ENCODE peak calls at places on chromosomes 4 and X, in four cellular contexts. G is heart right ventricle, O is neural progenitor cell, N is tibial nerve. E is an unnamed sample.

GRCh38 chrX:68409154-68409553 is 24.1 kb downstream of the OPHN1 start:
- DNase-seq in G (no peak), O (no peak), N (no peak), E (no peak)

GRCh38 chrX:113644426-113644825 is 803.8 kb upstream of the AMOT start:
- DNase-seq in G (no peak), O (no peak), N (no peak), E (no peak)

GRCh38 chrX:71053217-71053621 is 14.9 kb downstream of the SNX12 start:
- DNase-seq in G (no peak), O (peak; percentile 84), N (no peak), E (peak; percentile 48)

GRCh38 chrX:133214316-133214715 is 3.8 kb downstream of the TFDP3 start:
- DNase-seq in G (no peak), O (no peak), N (no peak), E (no peak)

GRCh38 chr4:182939680-182940079 is 22.5 kb upstream of the DCTD start:
- DNase-seq in G (no peak), O (no peak), N (no peak), E (no peak)

GRCh38 chr4:157128395-157128794 is 52.4 kb downstream of the GLRB start:
- DNase-seq in G (no peak), O (no peak), N (no peak), E (peak; percentile 66)

GRCh38 chr4:38313999-38314561 is 349.9 kb upstream of the KLF3 start:
- DNase-seq in G (no peak), O (no peak), N (no peak), E (peak; percentile 75)

GRCh38 chr4:6342530-6343293 is 73.1 kb downstream of the WFS1 start:
- DNase-seq in G (peak; percentile 39), O (peak; percentile 59), N (no peak), E (peak; percentile 10)

GRCh38 chr4:82948647-82949204 is 48.2 kb downstream of the THAP9 start:
- DNase-seq in G (no peak), O (no peak), N (no peak), E (no peak)

GRCh38 chr4:111952708-111953107 is 192.5 kb upstream of the FAM241A start:
- DNase-seq in G (no peak), O (no peak), N (no peak), E (no peak)

GRCh38 chrX:136694491-136695087 is 46.6 kb downstream of the CD40LG start:
- DNase-seq in G (no peak), O (peak; percentile 49), N (no peak), E (peak; percentile 71)

GRCh38 chrX:149259241-149259640 is 245.9 kb downstream of the IDS start:
- DNase-seq in G (no peak), O (no peak), N (no peak), E (peak; percentile 2)

GRCh38 chr4:7506572-7506971 is 71.8 kb upstream of the PSAPL1 start:
- DNase-seq in G (no peak), O (no peak), N (no peak), E (no peak)

GRCh38 chr4:153519677-153520076 is 53.5 kb downstream of the TMEM131L start:
- DNase-seq in G (no peak), O (no peak), N (no peak), E (no peak)

GRCh38 chr4:153517159-153517558 is 51.0 kb downstream of the TMEM131L start:
- DNase-seq in G (no peak), O (no peak), N (no peak), E (no peak)

GRCh38 chr4:153518637-153519384 is 52.7 kb downstream of the TMEM131L start:
- DNase-seq in G (no peak), O (no peak), N (no peak), E (peak; percentile 29)

GRCh38 chr4:153520227-153520626 is 54.1 kb downstream of the TMEM131L start:
- DNase-seq in G (no peak), O (no peak), N (no peak), E (no peak)

DNA sequence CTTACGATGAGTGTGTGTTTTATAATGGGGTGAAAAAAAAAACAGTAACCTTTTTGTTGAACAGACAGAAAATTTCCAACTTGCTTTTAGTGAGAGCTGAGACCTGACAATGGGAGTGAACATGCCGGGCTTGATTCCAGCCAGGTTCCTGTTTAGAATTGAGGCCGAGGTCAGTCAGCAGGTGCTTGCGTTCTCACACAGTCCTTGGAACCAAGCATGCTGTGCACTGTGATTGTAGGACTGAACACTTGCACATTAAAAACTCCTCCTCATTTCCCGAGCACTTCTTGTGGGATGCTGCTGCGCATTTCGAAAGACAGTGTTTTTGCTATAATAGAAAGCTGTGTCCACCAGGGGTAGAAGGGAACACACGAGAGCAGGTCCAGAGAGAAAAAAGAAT is 51.8 kb downstream of the TMEM131L start:
- DNase-seq in G (no peak), O (no peak), N (no peak), E (no peak)
- H3K4me1 ChIP-seq in G (peaks cover 66% of the 10 kb centered on the region), O (peaks cover 22% of the 10 kb centered on the region), N (no peaks in the 10 kb centered on the region), E (no peaks in the 10 kb centered on the region)

GRCh38 chrX:499870-500364 is 113.2 kb upstream of the PPP2R3B start:
- DNase-seq in G (no peak), O (peak; percentile 92), N (no peak), E (no peak)
- H3K4me3 ChIP-seq in G (no peak overlapping the region), O (peak overlapping the region; percentile 41), N (no peak overlapping the region), E (no peak overlapping the region)

GRCh38 chr4:94635172-94635571 is 122.6 kb upstream of the BMPR1B start:
- DNase-seq in G (no peak), O (no peak), N (no peak), E (peak; percentile 39)
- H3K36me3 ChIP-seq in G (peaks cover 18% of the 10 kb centered on the region), O (no peaks in the 10 kb centered on the region), N (peaks cover 15% of the 10 kb centered on the region), E (peaks cover 72% of the 10 kb centered on the region)

GRCh38 chr4:158822348-158822747 is 53.5 kb downstream of the FNIP2 start:
- DNase-seq in G (no peak), O (no peak), N (no peak), E (no peak)

GRCh38 chr4:158819942-158820786 is 51.3 kb downstream of the FNIP2 start:
- DNase-seq in G (no peak), O (no peak), N (no peak), E (no peak)

GRCh38 chr4:158823461-158823873 is 54.6 kb downstream of the FNIP2 start:
- DNase-seq in G (no peak), O (no peak), N (no peak), E (peak; percentile 36)

GRCh38 chr4:158818595-158818994 is 49.8 kb downstream of the FNIP2 start:
- DNase-seq in G (no peak), O (no peak), N (no peak), E (no peak)

GRCh38 chr4:158821228-158822009 is 52.6 kb downstream of the FNIP2 start:
- DNase-seq in G (no peak), O (no peak), N (no peak), E (no peak)
- H3K4me1 ChIP-seq in G (peaks cover 94% of the 10 kb centered on the region), O (no peaks in the 10 kb centered on the region), N (peaks cover 53% of the 10 kb centered on the region), E (peaks cover 67% of the 10 kb centered on the region)

GRCh38 chrX:101079223-101079622 is 544 bp downstream of the TMEM35A start:
- DNase-seq in G (no peak), O (peak; percentile 9), N (no peak), E (no peak)

GRCh38 chrX:101078716-101079115 is at the start of gene TMEM35A:
- DNase-seq in G (no peak), O (peak; percentile 53), N (no peak), E (peak; percentile 53)

GRCh38 chrX:101081257-101081656 is 2.6 kb downstream of the TMEM35A start:
- DNase-seq in G (no peak), O (no peak), N (no peak), E (no peak)

GRCh38 chrX:101080326-101080725 is 1.6 kb downstream of the TMEM35A start:
- DNase-seq in G (no peak), O (no peak), N (no peak), E (no peak)

GRCh38 chrX:101079736-101080135 is 1.1 kb downstream of the TMEM35A start:
- DNase-seq in G (no peak), O (peak; percentile 10), N (no peak), E (no peak)
- H3K4me3 ChIP-seq in G (no peak overlapping the region), O (peak overlapping the region; percentile 79), N (no peak overlapping the region), E (peak overlapping the region; percentile 34)

DNA sequence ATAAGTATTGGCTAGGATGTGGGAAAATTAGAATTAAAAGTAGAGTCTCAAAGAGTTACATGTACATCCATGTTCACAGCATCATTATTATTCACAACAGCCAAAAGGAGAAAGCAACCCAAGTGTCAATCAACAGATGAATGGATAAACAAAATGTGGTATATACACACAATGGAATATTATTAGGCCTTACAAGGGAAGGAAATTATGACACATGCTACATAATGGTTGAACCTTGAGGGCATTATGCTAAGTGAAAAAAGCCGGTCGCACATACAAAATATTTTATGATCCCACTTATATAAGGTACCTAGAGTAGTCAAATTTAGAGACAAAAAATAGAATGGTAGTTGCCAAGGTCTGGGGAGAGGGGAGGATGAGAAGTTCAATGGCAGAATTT is 80.1 kb downstream of the HUWE1 start:
- DNase-seq in G (no peak), O (no peak), N (no peak), E (no peak)
- H3K36me3 ChIP-seq in G (peaks cover 18% of the 10 kb centered on the region), O (peaks cover 23% of the 10 kb centered on the region), N (peaks cover 56% of the 10 kb centered on the region), E (peaks cover 59% of the 10 kb centered on the region)

DNA sequence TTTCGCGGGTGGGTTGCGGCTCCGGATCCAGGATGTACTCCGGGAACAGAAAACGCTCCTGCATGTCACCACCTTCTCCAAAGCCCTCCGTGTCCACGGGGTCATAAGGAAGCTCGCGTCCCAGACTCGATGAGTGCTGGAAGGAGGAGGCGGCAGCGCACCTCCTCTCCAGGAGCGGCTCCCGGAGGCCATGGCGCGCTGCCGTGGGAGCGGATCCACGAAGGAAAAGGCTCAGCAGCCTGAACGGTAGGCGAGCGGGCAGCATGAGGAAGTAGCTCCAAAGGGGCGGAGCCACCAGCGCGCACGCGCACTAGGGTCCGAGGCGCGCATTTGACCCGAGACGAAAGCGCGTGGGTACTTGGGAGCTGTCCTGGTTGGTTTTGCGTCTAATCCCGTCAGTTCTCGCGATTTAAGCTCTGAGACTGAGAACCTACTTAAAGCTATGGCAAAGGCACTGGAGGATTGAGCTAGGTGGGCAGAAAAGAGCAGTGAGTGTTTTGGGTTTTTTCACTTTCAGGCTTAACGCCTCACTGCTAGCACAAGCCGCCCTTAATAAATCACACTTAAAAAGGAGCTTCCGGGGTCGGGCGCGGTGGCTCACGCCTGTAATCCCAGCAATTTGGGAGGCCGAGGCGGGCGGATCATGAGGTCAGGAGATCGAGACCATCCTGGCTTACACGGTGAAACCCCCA is at the start of gene NOA1:
- DNase-seq in G (peak; percentile 98), O (peak; percentile 97), N (peak; percentile 94), E (peak; percentile 99)
- H3K4me1 ChIP-seq in G (peaks cover 56% of the 10 kb centered on the region), O (peaks cover 13% of the 10 kb centered on the region), N (peaks cover 27% of the 10 kb centered on the region), E (peaks cover 18% of the 10 kb centered on the region)

DNA sequence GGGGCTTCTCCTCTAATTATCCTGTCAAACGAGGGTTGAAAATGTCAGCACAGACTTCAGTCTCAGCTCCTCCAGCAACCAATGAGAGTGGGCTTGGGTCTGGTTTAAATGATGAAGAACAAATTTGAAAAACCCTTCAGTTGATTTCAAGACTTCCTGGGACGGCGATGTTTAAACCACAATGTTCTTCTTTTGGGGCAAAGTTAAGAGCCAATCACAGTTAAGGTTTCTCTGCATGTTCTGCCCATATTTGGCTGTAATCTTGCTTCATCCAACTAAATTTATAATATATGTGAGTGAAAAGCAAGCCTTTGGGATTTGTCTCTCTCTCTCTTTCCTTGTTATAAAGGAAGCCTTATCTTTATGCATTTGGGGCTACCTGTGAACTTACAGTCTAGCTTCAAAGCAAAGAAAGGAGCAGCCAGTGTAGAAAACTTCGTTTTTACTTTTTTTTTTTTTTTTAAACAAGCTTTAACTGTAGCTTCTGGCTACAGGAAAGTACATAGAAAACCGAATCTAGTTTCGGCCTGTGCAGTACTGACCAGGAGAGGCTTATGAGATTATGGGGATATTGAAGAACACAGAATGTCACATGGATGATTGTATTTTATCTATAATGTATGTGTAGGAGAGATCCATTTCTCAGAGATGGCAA is 46.8 kb upstream of the FAM9C start:
- DNase-seq in G (no peak), O (no peak), N (no peak), E (peak; percentile 71)
- H3K4me3 ChIP-seq in G (no peak overlapping the region), O (no peak overlapping the region), N (no peak overlapping the region), E (no peak overlapping the region)

GRCh38 chr4:3223346-3223745 is 25.6 kb upstream of the MSANTD1 start:
- DNase-seq in G (no peak), O (no peak), N (no peak), E (no peak)
- H3K36me3 ChIP-seq in G (peaks cover 45% of the 10 kb centered on the region), O (no peaks in the 10 kb centered on the region), N (peaks cover 95% of the 10 kb centered on the region), E (peaks cover 27% of the 10 kb centered on the region)

E was measured in cardiac muscle cell.